ENCODE peak calls at places on chromosomes 6 and 20, in five cellular contexts. Y is stomach, G is spleen, I is brain microvascular endothelial cell, W is mammary epithelial cell. V is an unnamed sample.

GRCh38 chr6:166999845-167000253 is 652 bp downstream of the CEP43 start:
- DNase-seq in Y (peak; percentile 26), I (no peak), G (no peak), W (no peak), V (no peak)

GRCh38 chr6:109039795-109040194 is 54.9 kb downstream of the SESN1 start:
- DNase-seq in G (no peak), W (no peak), I (no peak), Y (no peak), V (no peak)

GRCh38 chr6:158160932-158161539 is 7.0 kb downstream of the SERAC1 start:
- DNase-seq in G (no peak), W (no peak), Y (no peak), I (peak; percentile 55), V (peak; percentile 16)

GRCh38 chr6:126620747-126621146 is 280.8 kb downstream of the CENPW start:
- DNase-seq in Y (no peak), W (no peak), G (no peak), I (no peak), V (no peak)

GRCh38 chr6:121826156-121826810 is 390.8 kb downstream of the GJA1 start:
- DNase-seq in W (peak; percentile 97), Y (no peak), I (peak; percentile 92), G (no peak), V (peak; percentile 61)

GRCh38 chr6:2973656-2974055 is 2.3 kb upstream of the SERPINB6 start:
- DNase-seq in G (no peak), Y (no peak), I (no peak), W (peak; percentile 77), V (no peak)

GRCh38 chr20:63699466-63700198 is 3.2 kb downstream of the TNFRSF6B start:
- DNase-seq in G (peak; percentile 70), Y (no peak), W (no peak), I (no peak), V (no peak)

GRCh38 chr6:24547243-24547642 is 52.5 kb downstream of the ALDH5A1 start:
- DNase-seq in Y (no peak), W (no peak), G (no peak), I (no peak), V (no peak)

GRCh38 chr6:149045404-149045803 is 272.1 kb upstream of the TAB2 start:
- DNase-seq in W (no peak), I (no peak), Y (no peak), G (no peak), V (no peak)

GRCh38 chr6:61751986-61752385 is 534.0 kb downstream of the KHDRBS2 start:
- DNase-seq in G (no peak), Y (no peak), I (no peak), W (no peak), V (no peak)

GRCh38 chr6:168103036-168103830 is 24.2 kb upstream of the FRMD1 start:
- DNase-seq in G (peak; percentile 48), I (no peak), Y (no peak), W (no peak), V (no peak)

GRCh38 chr20:62370115-62370806 is 3.1 kb upstream of the LAMA5 start:
- DNase-seq in W (peak; percentile 66), I (no peak), Y (peak; percentile 49), G (no peak), V (no peak)

GRCh38 chr20:36852187-36852586 is 23.8 kb upstream of the TLDC2 start:
- DNase-seq in W (no peak), Y (no peak), I (no peak), G (no peak), V (no peak)

GRCh38 chr20:14142964-14143627 is 147.8 kb downstream of the MACROD2 start:
- DNase-seq in Y (no peak), W (peak; percentile 42), G (no peak), I (peak; percentile 70), V (peak; percentile 24)

GRCh38 chr6:74074609-74075008 is 378.6 kb downstream of the CD109 start:
- DNase-seq in W (no peak), I (no peak), Y (no peak), G (no peak), V (no peak)

GRCh38 chr20:56820984-56821383 is 191.9 kb downstream of the TFAP2C start:
- DNase-seq in I (no peak), Y (no peak), W (no peak), G (no peak), V (no peak)

GRCh38 chr6:124200661-124201060 is 397.0 kb downstream of the NKAIN2 start:
- DNase-seq in I (no peak), G (no peak), W (no peak), Y (no peak), V (no peak)

GRCh38 chr6:48036316-48036715 is 74.7 kb downstream of the PTCHD4 start:
- DNase-seq in W (peak; percentile 84), G (no peak), Y (no peak), I (peak; percentile 2), V (no peak)

GRCh38 chr20:38805958-38806854 is 709 bp downstream of the PPP1R16B start:
- DNase-seq in W (no peak), I (no peak), G (peak; percentile 89), Y (no peak), V (no peak)

GRCh38 chr20:19903168-19903676 is 113.9 kb upstream of the NAA20 start:
- DNase-seq in G (no peak), W (no peak), I (peak; percentile 43), Y (peak; percentile 44), V (no peak)

GRCh38 chr20:47281376-47281775 is 75.1 kb downstream of the ZMYND8 start:
- DNase-seq in W (no peak), I (no peak), Y (no peak), G (no peak), V (no peak)

GRCh38 chr6:5525209-5525608 is 263.9 kb downstream of the FARS2 start:
- DNase-seq in G (no peak), W (peak; percentile 27), I (peak; percentile 51), Y (no peak), V (no peak)

GRCh38 chr6:150606258-150607043 is 6.8 kb downstream of the PLEKHG1 start:
- DNase-seq in G (no peak), W (no peak), I (no peak), Y (no peak), V (no peak)

GRCh38 chr6:106525111-106525884 is 104.0 kb downstream of the RTN4IP1 start:
- DNase-seq in I (no peak), Y (no peak), G (no peak), W (peak; percentile 54), V (no peak)

GRCh38 chr6:131954775-131955107 is 3.6 kb upstream of the CCN2 start:
- DNase-seq in W (peak; percentile 76), I (peak; percentile 99), Y (peak; percentile 81), G (no peak), V (peak; percentile 99)

GRCh38 chr6:47097092-47097945 is 55.2 kb upstream of the ADGRF1 start:
- DNase-seq in Y (peak; percentile 72), I (peak; percentile 83), W (peak; percentile 81), G (no peak), V (peak; percentile 78)

GRCh38 chr6:88177961-88178464 is 11.9 kb upstream of the CNR1 start:
- DNase-seq in I (peak; percentile 65), W (no peak), G (no peak), Y (no peak), V (no peak)

GRCh38 chr6:113385020-113385431 is 472.1 kb upstream of the MARCKS start:
- DNase-seq in G (no peak), W (no peak), Y (no peak), I (no peak), V (no peak)

GRCh38 chr6:125277838-125278237 is 23.9 kb downstream of the HDDC2 start:
- DNase-seq in I (no peak), W (no peak), G (no peak), Y (no peak), V (no peak)

GRCh38 chr6:17381429-17382147 is 11.8 kb upstream of the CAP2 start:
- DNase-seq in W (no peak), Y (no peak), G (no peak), I (peak; percentile 73), V (peak; percentile 71)

GRCh38 chr6:48032156-48032555 is 78.8 kb downstream of the PTCHD4 start:
- DNase-seq in W (peak; percentile 87), G (no peak), I (peak; percentile 83), Y (no peak), V (peak; percentile 11)

GRCh38 chr20:60037120-60037499 is 78.9 kb downstream of the CDH26 start:
- DNase-seq in W (no peak), I (peak; percentile 72), Y (no peak), G (no peak), V (no peak)

GRCh38 chr6:110415297-110415916 is at the start of gene DDO:
- DNase-seq in Y (peak; percentile 66), I (no peak), W (peak; percentile 51), G (peak; percentile 80), V (no peak)

GRCh38 chr20:42063176-42063575 is 445.0 kb upstream of the CHD6 start:
- DNase-seq in I (no peak), W (no peak), G (no peak), Y (no peak), V (no peak)

GRCh38 chr6:42450314-42451145 is 1.2 kb downstream of the TRERF1 start:
- DNase-seq in Y (no peak), G (no peak), I (no peak), W (no peak), V (no peak)

GRCh38 chr6:158536084-158536890 is 23.6 kb upstream of the TMEM181 start:
- DNase-seq in Y (peak; percentile 75), W (peak; percentile 60), I (peak; percentile 52), G (peak; percentile 85), V (no peak)

GRCh38 chr20:5766085-5766764 is 16.0 kb downstream of the SHLD1 start:
- DNase-seq in Y (peak; percentile 54), I (no peak), G (no peak), W (no peak), V (no peak)
- H3K27ac ChIP-seq in Y (no peak overlapping the region), I (no peak overlapping the region), G (peak overlapping the region; percentile 21), W (no peak overlapping the region), V (no peak overlapping the region)

DNA sequence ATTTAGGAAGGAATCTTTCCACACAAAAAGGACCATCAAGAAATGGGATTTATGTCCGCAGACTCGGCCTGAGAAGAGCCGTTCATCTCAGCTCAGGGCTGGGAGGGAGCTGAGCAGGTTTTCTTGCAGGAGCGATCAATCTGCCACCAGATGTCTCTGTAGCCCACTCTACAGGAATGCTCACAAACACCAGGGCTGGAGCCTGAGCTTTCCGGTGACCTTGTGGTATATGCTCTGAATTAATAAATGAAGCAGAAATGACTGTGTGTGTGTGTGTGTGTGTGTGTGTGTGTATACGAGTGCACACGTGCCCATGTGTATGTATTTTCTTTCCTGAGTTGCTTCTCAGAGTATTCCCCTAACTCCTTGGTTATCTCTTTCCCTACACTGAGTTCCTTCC is 12.0 kb downstream of the CD83 start:
- DNase-seq in G (peak; percentile 80), I (peak; percentile 70), W (peak; percentile 48), Y (peak; percentile 57), V (peak; percentile 49)
- TF ChIP-seq CTCF in G (peak; percentile 60), I (peak; percentile 82), W (peak; percentile 38), Y (peak; percentile 70), V (peak; percentile 66)

GRCh38 chr6:37222992-37223391 is 34.6 kb upstream of the TBC1D22B start:
- DNase-seq in G (no peak), Y (no peak), I (no peak), W (no peak), V (no peak)
- H3K4me3 ChIP-seq in G (no peak overlapping the region), Y (peak overlapping the region; percentile 69), I (peak overlapping the region; percentile 64), W (peak overlapping the region; percentile 65), V (peak overlapping the region; percentile 60)

DNA sequence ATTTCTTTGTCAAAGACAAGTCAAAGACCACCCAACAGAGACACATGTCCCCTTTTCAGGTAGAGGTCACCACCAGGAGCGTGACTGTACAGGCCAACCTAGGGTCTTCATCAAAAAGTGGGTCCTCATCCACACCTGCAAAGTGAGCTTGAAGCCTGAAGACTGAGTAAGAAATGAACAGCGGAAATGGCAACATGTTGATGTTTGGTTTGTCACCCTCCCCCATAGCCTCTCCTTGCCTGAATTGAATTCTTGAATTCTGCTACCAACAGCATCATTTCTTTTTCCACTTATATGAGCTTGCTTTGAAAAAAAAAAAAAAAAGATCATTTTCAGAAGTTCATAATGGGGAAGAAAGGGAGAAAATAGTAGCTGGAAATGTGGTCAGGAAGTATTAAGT is 104.4 kb downstream of the NFATC2 start:
- DNase-seq in G (no peak), I (no peak), W (no peak), Y (no peak), V (no peak)
- H3K27ac ChIP-seq in G (peak overlapping the region; percentile 53), I (no peak overlapping the region), W (no peak overlapping the region), Y (no peak overlapping the region), V (no peak overlapping the region)